ENCODE peak calls at places on chromosomes 11 and 22, in five cellular contexts. Q is right lobe of liver, X is HepG2, B is ovary, D is HCT116. U is an unnamed sample.

GRCh38 chr11:2533642-2534115 is 88.9 kb downstream of the KCNQ1 start:
- DNase-seq in B (peak; percentile 71), X (peak; percentile 85), Q (peak; percentile 62), D (peak; percentile 63), U (peak; percentile 37)

GRCh38 chr11:43579171-43579918 is 101.2 kb upstream of the HSD17B12 start:
- DNase-seq in X (no peak), Q (no peak), D (no peak), B (no peak), U (peak; percentile 49)

GRCh38 chr11:16611395-16612233 is 126.8 kb upstream of the C11orf58 start:
- DNase-seq in X (no peak), B (no peak), Q (no peak), D (no peak), U (no peak)

GRCh38 chr22:41524283-41524682 is 20.0 kb downstream of the POLR3H start:
- DNase-seq in B (peak; percentile 86), Q (peak; percentile 87), D (no peak), X (no peak), U (no peak)

GRCh38 chr22:48961705-48962104 is 866.0 kb downstream of the BRD1 start:
- DNase-seq in B (no peak), Q (no peak), D (no peak), X (no peak), U (no peak)

GRCh38 chr11:83051760-83052671 is 19.7 kb downstream of the RAB30 start:
- DNase-seq in D (no peak), X (no peak), B (peak; percentile 41), Q (no peak), U (peak; percentile 67)

GRCh38 chr11:18171377-18172000 is 1.1 kb upstream of the MRGPRX4 start:
- DNase-seq in B (no peak), D (peak; percentile 23), X (peak; percentile 53), Q (peak; percentile 64), U (peak; percentile 51)

GRCh38 chr22:23240639-23241389 is 60.5 kb downstream of the BCR start:
- DNase-seq in X (no peak), Q (no peak), D (no peak), B (no peak), U (peak; percentile 48)

GRCh38 chr11:1297576-1298473 is 11.6 kb downstream of the TOLLIP start:
- DNase-seq in D (no peak), Q (peak; percentile 82), X (no peak), B (peak; percentile 19), U (no peak)

GRCh38 chr11:33949201-33949913 is 57.5 kb upstream of the LMO2 start:
- DNase-seq in X (no peak), D (no peak), B (no peak), Q (no peak), U (no peak)

GRCh38 chr11:69920500-69921428 is 101.5 kb upstream of the FGF3 start:
- DNase-seq in B (no peak), Q (peak; percentile 50), X (no peak), D (no peak), U (no peak)

GRCh38 chr11:12377106-12377823 is at the start of gene PARVA:
- DNase-seq in X (peak; percentile 50), D (peak; percentile 15), Q (peak; percentile 69), B (peak; percentile 72), U (peak; percentile 31)

GRCh38 chr11:47724041-47724729 is 9.0 kb upstream of the AGBL2 start:
- DNase-seq in Q (peak; percentile 76), D (no peak), X (peak; percentile 98), B (peak; percentile 56), U (no peak)

GRCh38 chr11:114197799-114198500 is 98.2 kb upstream of the NNMT start:
- DNase-seq in B (peak; percentile 69), D (no peak), Q (no peak), X (no peak), U (no peak)

GRCh38 chr11:32584921-32585320 is 1.3 kb downstream of the EIF3M start:
- DNase-seq in D (no peak), X (no peak), Q (no peak), B (no peak), U (no peak)

GRCh38 chr22:41048791-41049717 is 43.3 kb upstream of the EP300 start:
- DNase-seq in D (no peak), Q (no peak), X (peak; percentile 61), B (peak; percentile 73), U (peak; percentile 95)

GRCh38 chr11:4704054-4704789 is at the start of gene MMP26:
- DNase-seq in X (no peak), Q (no peak), B (no peak), D (no peak), U (no peak)

GRCh38 chr11:7965386-7965785 is at the start of gene NLRP10:
- DNase-seq in B (no peak), D (no peak), X (no peak), Q (no peak), U (no peak)

GRCh38 chr11:67468835-67469811 is at the start of gene TMEM134:
- DNase-seq in Q (peak; percentile 96), D (peak; percentile 82), B (peak; percentile 91), X (peak; percentile 81), U (peak; percentile 93)
- H3K27ac ChIP-seq in Q (peak within 1 kb of the TSS; percentile 85), D (peak within 1 kb of the TSS; percentile 88), B (peak within 1 kb of the TSS; percentile 37), X (peak within 1 kb of the TSS; percentile 56), U (peak within 1 kb of the TSS; percentile 75)

GRCh38 chr11:130727715-130728114 is 188.6 kb downstream of the SNX19 start:
- DNase-seq in B (no peak), X (no peak), Q (no peak), D (no peak), U (no peak)
- TF ChIP-seq CTCF in B (no peak), X (no peak), Q (no peak), D (no peak), U (no peak)

GRCh38 chr22:36022697-36023096 is 5.9 kb downstream of the RBFOX2 start:
- DNase-seq in B (no peak), Q (no peak), X (no peak), D (no peak), U (no peak)

GRCh38 chr22:36026741-36027140 is 1.9 kb downstream of the RBFOX2 start:
- DNase-seq in B (no peak), D (no peak), X (no peak), Q (no peak), U (no peak)

GRCh38 chr22:36017661-36018091 is 10.9 kb downstream of the RBFOX2 start:
- DNase-seq in D (no peak), B (no peak), Q (no peak), X (no peak), U (no peak)

GRCh38 chr22:36021649-36022048 is 7.0 kb downstream of the RBFOX2 start:
- DNase-seq in X (no peak), Q (no peak), D (no peak), B (no peak), U (peak; percentile 64)

GRCh38 chr22:36022162-36022561 is 6.5 kb downstream of the RBFOX2 start:
- DNase-seq in B (no peak), Q (no peak), X (no peak), D (no peak), U (no peak)
- H3K4me3 ChIP-seq in B (no peak overlapping the region), Q (no peak overlapping the region), X (no peak overlapping the region), D (no peak overlapping the region), U (no peak overlapping the region)

GRCh38 chr22:22230438-22230837 is 14.1 kb upstream of the VPREB1 start:
- DNase-seq in D (no peak), B (no peak), X (no peak), Q (no peak), U (no peak)

GRCh38 chr22:22226448-22227187 is 18.0 kb upstream of the VPREB1 start:
- DNase-seq in X (no peak), Q (no peak), B (no peak), D (no peak), U (no peak)

GRCh38 chr22:22228421-22228820 is 16.2 kb upstream of the VPREB1 start:
- DNase-seq in Q (no peak), B (no peak), D (no peak), X (no peak), U (no peak)

GRCh38 chr22:22229683-22230420 is 14.7 kb upstream of the VPREB1 start:
- DNase-seq in D (no peak), B (no peak), X (no peak), Q (no peak), U (no peak)

GRCh38 chr22:22228921-22229320 is 15.7 kb upstream of the VPREB1 start:
- DNase-seq in Q (no peak), B (no peak), D (no peak), X (no peak), U (no peak)
- H3K27ac ChIP-seq in Q (no peak overlapping the region), B (no peak overlapping the region), D (no peak overlapping the region), X (no peak overlapping the region), U (no peak overlapping the region)

GRCh38 chr22:33874206-33874605 is 46.1 kb downstream of the LARGE1 start:
- DNase-seq in Q (no peak), X (no peak), D (no peak), B (no peak), U (no peak)
- TF ChIP-seq CTCF in Q (no peak), X (no peak), D (no peak), B (no peak), U (no peak)